ENCODE peak calls at places on chromosomes 2 and 18, in ten cellular contexts. K, Y, Q, J, D, O, V, P, N and U are unnamed samples.

GRCh38 chr2:223674998-223675609 is 72.9 kb upstream of the SCG2 start:
- DNase-seq in J (peak), Q (peak), O (peak), D (no peak), P (no peak), K (no peak), N (no peak), Y (peak), V (no peak), U (no peak)

GRCh38 chr2:180015951-180016709 is 9.0 kb upstream of the CWC22 start:
- DNase-seq in Q (no peak), V (no peak), P (no peak), K (no peak), O (no peak), D (no peak), Y (peak), N (no peak), J (no peak), U (no peak)

GRCh38 chr2:238720232-238720672 is 127.6 kb upstream of the TWIST2 start:
- DNase-seq in N (peak), K (peak), O (peak), J (no peak), Y (peak), Q (peak), D (peak), P (peak), V (peak), U (no peak)

GRCh38 chr18:39854291-39854690 is 2100.7 kb upstream of the PIK3C3 start:
- DNase-seq in P (no peak), O (no peak), D (no peak), Q (no peak), K (no peak), J (no peak), Y (peak), V (no peak), N (no peak), U (no peak)

GRCh38 chr2:12776457-12777049 is 59.8 kb downstream of the TRIB2 start:
- DNase-seq in V (no peak), Y (no peak), P (no peak), K (no peak), O (no peak), Q (no peak), J (no peak), D (no peak), N (no peak), U (no peak)

GRCh38 chr2:168118733-168119518 is 128.5 kb downstream of the STK39 start:
- DNase-seq in Q (peak), V (no peak), P (peak), K (peak), J (peak), D (peak), Y (peak), N (peak), O (peak), U (peak)

GRCh38 chr2:162007447-162008040 is 66.5 kb downstream of the DPP4 start:
- DNase-seq in O (peak), Y (no peak), D (peak), Q (peak), P (peak), J (no peak), V (no peak), K (no peak), N (no peak), U (no peak)

GRCh38 chr2:236061497-236061896 is 106.7 kb downstream of the GBX2 start:
- DNase-seq in P (no peak), V (no peak), Q (no peak), J (no peak), N (no peak), O (no peak), K (no peak), D (no peak), Y (no peak), U (no peak)

GRCh38 chr18:35777042-35777441 is 195.4 kb upstream of the RMP24 start:
- DNase-seq in J (no peak), N (no peak), Y (no peak), Q (no peak), K (no peak), D (peak), P (peak), V (no peak), O (no peak), U (no peak)

GRCh38 chr2:216139884-216140283 is 30.7 kb downstream of the XRCC5 start:
- DNase-seq in O (peak), D (no peak), J (no peak), Y (no peak), V (peak), K (no peak), Q (peak), N (no peak), P (peak), U (no peak)

GRCh38 chr2:8028981-8029380 is 652.9 kb upstream of the ID2 start:
- DNase-seq in J (no peak), Y (no peak), P (peak), O (no peak), K (no peak), N (no peak), D (no peak), V (no peak), Q (no peak), U (no peak)